ENCODE peak calls at places on chromosomes 5 and 9, in eight cellular contexts. G is naive thymus-derived CD4-positive, alpha-beta T cell; V is cardiac muscle cell; W is left lung; Q is CD8-positive, alpha-beta T cell; H is MM.1S; T is ovary; B is body of pancreas. L is an unnamed sample. For H3K9me3, the result is how much of the 10 kb centered on the place peaks cover.

GRCh38 chr5:143837306-143837848 is 25.4 kb downstream of the HMHB1 start:
- DNase-seq in G (no peak), V (peak), W (no peak), Q (no peak), H (no peak), T (no peak), B (no peak), L (no peak)

GRCh38 chr9:78261403-78262001 is 25.6 kb downstream of the CEP78 start:
- DNase-seq in G (peak), V (peak), W (no peak), Q (no peak), H (peak), T (no peak), B (no peak), L (no peak)

GRCh38 chr9:136220017-136220729 is 15.2 kb upstream of the LHX3 start:
- DNase-seq in G (no peak), V (peak), W (peak), Q (no peak), H (no peak), T (no peak), B (no peak), L (no peak)

GRCh38 chr5:93164690-93165089 is 416.3 kb downstream of the NR2F1-AS1 start:
- DNase-seq in G (no peak), V (peak), W (no peak), Q (no peak), H (no peak), T (no peak), B (peak), L (no peak)

GRCh38 chr9:120902824-120903608 is 23.6 kb downstream of the TRAF1 start:
- DNase-seq in G (peak), V (no peak), W (no peak), Q (no peak), H (no peak), T (no peak), B (no peak), L (no peak)

GRCh38 chr5:156149203-156149602 is 177.8 kb upstream of the SGCD start:
- DNase-seq in G (no peak), V (peak), W (no peak), Q (no peak), H (no peak), T (no peak), B (no peak), L (no peak)

GRCh38 chr5:119966028-119966427 is 336.7 kb downstream of the FAM170A start:
- DNase-seq in G (no peak), V (peak), W (no peak), Q (no peak), H (no peak), T (no peak), B (no peak), L (no peak)

GRCh38 chr9:113756476-113757198 is 119.5 kb upstream of the ZNF618 start:
- DNase-seq in G (no peak), V (peak), W (no peak), Q (no peak), H (no peak), T (no peak), B (no peak), L (no peak)

GRCh38 chr5:34675857-34676256 is 19.7 kb downstream of the RAI14 start:
- DNase-seq in G (no peak), V (no peak), W (no peak), Q (no peak), H (no peak), T (no peak), B (no peak), L (no peak)

GRCh38 chr5:39178171-39178570 is 41.2 kb downstream of the FYB1 start:
- DNase-seq in G (no peak), V (peak), W (no peak), Q (no peak), H (no peak), T (no peak), B (no peak), L (no peak)

GRCh38 chr9:101235105-101235866 is 149.5 kb downstream of the BAAT start:
- DNase-seq in G (no peak), V (peak), W (no peak), Q (no peak), H (peak), T (no peak), B (no peak), L (no peak)

GRCh38 chr5:96410013-96410412 is 23.0 kb downstream of the PCSK1 start:
- DNase-seq in G (no peak), V (no peak), W (no peak), Q (no peak), H (no peak), T (no peak), B (no peak), L (no peak)

GRCh38 chr9:15308511-15308910 is 1.5 kb upstream of the TTC39B start:
- DNase-seq in G (no peak), V (peak), W (no peak), Q (no peak), H (no peak), T (no peak), B (no peak), L (no peak)

GRCh38 chr5:11904270-11904906 is at the start of gene CTNND2:
- DNase-seq in G (no peak), V (peak), W (peak), Q (no peak), H (peak), T (no peak), B (peak), L (no peak)

GRCh38 chr9:127955294-127956015 is 17.8 kb upstream of the DPM2 start:
- DNase-seq in G (peak), V (no peak), W (peak), Q (peak), H (peak), T (no peak), B (peak), L (peak)

GRCh38 chr9:135500071-135500524 is 384 bp upstream of the MRPS2 start:
- DNase-seq in G (no peak), V (no peak), W (no peak), Q (no peak), H (no peak), T (no peak), B (no peak), L (no peak)

GRCh38 chr9:134557331-134557730 is 84.3 kb upstream of the COL5A1 start:
- DNase-seq in G (no peak), V (no peak), W (no peak), Q (no peak), H (no peak), T (no peak), B (peak), L (no peak)

GRCh38 chr9:75591972-75592371 is 298.5 kb upstream of the PCSK5 start:
- DNase-seq in G (no peak), V (no peak), W (no peak), Q (no peak), H (no peak), T (no peak), B (no peak), L (no peak)

GRCh38 chr9:73327149-73327548 is 175.5 kb downstream of the ANXA1 start:
- DNase-seq in G (no peak), V (no peak), W (no peak), Q (no peak), H (no peak), T (no peak), B (no peak), L (no peak)

GRCh38 chr5:141121985-141122384 is 367 bp downstream of the PCDHB4 start:
- DNase-seq in G (no peak), V (no peak), W (no peak), Q (no peak), H (no peak), T (no peak), B (no peak), L (no peak)
- H3K9me3 ChIP-seq in G (under half), V (under half), W (under half), Q (under half), H (under half), T (under half), B (under half), L (under half)

GRCh38 chr5:180421672-180422071 is 68.5 kb upstream of the GFPT2 start:
- DNase-seq in G (no peak), V (no peak), W (no peak), Q (no peak), H (no peak), T (no peak), B (no peak), L (no peak)
- H3K9me3 ChIP-seq in G (under half), V (under half), W (under half), Q (under half), H (under half), T (under half), B (under half), L (under half)

DNA sequence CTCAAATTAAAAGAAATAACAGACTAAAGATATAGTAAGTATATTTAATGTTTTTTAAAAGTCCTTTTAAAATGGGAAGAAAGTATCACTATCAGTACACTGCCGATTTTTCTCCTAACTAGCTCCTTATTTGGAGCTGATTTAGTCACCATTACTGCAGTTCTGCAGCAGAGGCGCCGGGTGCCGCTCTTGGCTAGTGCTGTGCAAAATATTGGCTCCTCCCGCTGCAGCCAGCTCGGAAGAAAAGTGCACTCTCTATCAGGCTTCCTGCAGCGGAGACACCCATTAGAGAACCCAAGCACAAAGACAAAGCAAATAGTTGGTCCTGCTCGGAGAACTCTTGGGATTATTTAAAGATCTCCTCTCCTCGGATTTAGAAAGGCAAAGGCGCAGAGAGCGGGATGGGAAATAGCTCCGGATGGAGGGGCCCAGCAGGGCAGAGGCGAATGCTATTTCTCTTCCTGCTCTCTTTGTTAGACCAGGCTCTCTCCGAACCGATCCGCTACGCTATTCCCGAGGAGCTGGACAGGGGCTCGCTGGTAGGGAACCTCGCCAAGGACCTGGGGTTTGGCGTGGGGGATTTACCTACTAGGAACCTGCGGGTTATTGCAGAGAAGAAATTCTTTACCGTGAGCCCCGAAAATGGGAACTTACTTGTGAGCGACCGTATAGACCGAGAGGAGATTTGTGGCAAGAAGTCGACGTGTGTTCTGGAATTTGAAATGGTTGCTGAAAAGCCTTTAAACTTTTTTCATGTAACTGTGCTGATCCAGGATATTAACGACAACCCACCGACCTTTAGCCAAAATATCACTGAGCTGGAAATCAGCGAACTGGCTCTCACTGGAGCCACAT is at the start of gene PCDHGB3:
- DNase-seq in G (peak), V (peak), W (no peak), Q (no peak), H (peak), T (no peak), B (peak), L (no peak)
- H3K9me3 ChIP-seq in G (under half), V (under half), W (under half), Q (under half), H (under half), T (under half), B (under half), L (under half)

DNA sequence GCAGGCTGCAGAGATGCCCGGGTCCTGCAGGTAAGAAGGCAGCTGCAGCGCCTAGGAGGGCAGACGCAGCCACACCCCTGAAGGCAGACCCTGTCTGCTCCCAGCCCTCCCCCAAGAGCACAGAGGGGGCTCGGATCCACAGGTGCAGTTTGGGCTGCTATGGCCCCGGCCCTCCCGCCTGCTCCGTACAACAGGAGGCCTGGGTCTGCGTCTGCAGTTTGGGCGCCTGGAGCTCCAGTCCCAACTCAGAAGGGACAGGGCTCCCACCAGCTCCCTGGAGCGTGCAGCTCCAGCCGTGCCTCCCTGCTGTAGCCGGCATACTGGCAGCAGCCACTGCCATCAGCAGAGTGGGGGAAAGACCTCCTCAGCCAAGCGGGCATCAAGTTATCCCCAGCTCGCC is 30.5 kb downstream of the BTNL9 start:
- DNase-seq in G (no peak), V (no peak), W (no peak), Q (no peak), H (no peak), T (no peak), B (no peak), L (no peak)
- H3K9me3 ChIP-seq in G (under half), V (under half), W (under half), Q (under half), H (under half), T (under half), B (under half), L (under half)

GRCh38 chr5:141403387-141403786 is 809 bp downstream of the PCDHGA9 start:
- DNase-seq in G (no peak), V (no peak), W (no peak), Q (no peak), H (no peak), T (no peak), B (no peak), L (no peak)
- H3K9me3 ChIP-seq in G (under half), V (under half), W (under half), Q (under half), H (under half), T (under half), B (under half), L (under half)

DNA sequence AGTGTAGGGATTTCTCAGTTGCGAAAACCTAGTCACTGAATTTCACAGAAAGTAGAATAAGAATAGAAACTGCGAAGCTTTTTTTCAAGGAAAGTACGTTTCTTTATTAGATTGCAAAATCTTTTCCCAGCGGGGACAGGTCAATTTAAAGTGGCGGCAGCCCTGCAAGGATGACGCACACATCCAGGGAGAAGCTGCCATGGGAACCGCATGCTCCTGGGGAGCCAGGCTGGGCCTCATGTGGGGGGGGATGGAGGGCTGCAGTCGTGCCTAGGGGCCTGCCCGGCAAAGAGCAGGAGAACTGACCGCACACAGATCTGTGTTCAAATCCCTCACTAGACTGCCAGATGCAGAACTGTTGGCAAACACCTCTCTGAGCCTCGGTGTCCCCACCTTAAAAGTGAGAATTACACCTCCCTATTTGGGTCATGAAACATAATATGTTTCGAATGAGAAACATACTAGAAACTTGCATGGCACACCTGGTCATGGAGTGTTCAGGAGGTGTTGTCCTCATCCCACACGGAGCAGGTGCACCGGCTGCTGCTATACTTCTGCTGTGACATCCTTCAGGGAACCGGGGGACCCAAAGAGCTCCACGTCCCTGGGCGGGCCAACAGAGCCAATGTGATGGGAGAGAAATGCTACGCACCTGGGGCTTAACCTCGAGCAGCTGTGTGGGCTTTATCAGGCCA is 127.8 kb upstream of the PHYKPL start:
- DNase-seq in G (no peak), V (no peak), W (no peak), Q (no peak), H (no peak), T (no peak), B (no peak), L (no peak)
- H3K9me3 ChIP-seq in G (under half), V (under half), W (under half), Q (under half), H (under half), T (under half), B (under half), L (under half)

GRCh38 chr5:175207321-175208040 is 236.5 kb downstream of the DRD1 start:
- DNase-seq in G (no peak), V (no peak), W (no peak), Q (no peak), H (no peak), T (no peak), B (no peak), L (no peak)

GRCh38 chr5:175201393-175201792 is 242.6 kb downstream of the DRD1 start:
- DNase-seq in G (no peak), V (no peak), W (no peak), Q (no peak), H (no peak), T (no peak), B (no peak), L (no peak)

GRCh38 chr5:175212203-175212602 is 231.8 kb downstream of the DRD1 start:
- DNase-seq in G (no peak), V (no peak), W (no peak), Q (no peak), H (no peak), T (no peak), B (no peak), L (no peak)

GRCh38 chr5:175202461-175203065 is 241.4 kb downstream of the DRD1 start:
- DNase-seq in G (no peak), V (no peak), W (no peak), Q (no peak), H (no peak), T (no peak), B (no peak), L (no peak)

GRCh38 chr5:175206651-175207050 is 237.3 kb downstream of the DRD1 start:
- DNase-seq in G (no peak), V (no peak), W (no peak), Q (no peak), H (no peak), T (no peak), B (no peak), L (no peak)
- H3K9me3 ChIP-seq in G (under half), V (under half), W (under half), Q (under half), H (under half), T (under half), B (under half), L (under half)

GRCh38 chr5:173742432-173742816 is 126.0 kb upstream of the BOD1 start:
- DNase-seq in G (no peak), V (no peak), W (no peak), Q (no peak), H (peak), T (no peak), B (no peak), L (no peak)
- H3K9me3 ChIP-seq in G (under half), V (under half), W (under half), Q (under half), H (under half), T (under half), B (under half), L (under half)